ENCODE peak calls at places on chromosomes 1 and 21, in five cellular contexts. I is uterus, K is endothelial cell of umbilical vein, W is HFF-Myc, A is breast epithelium. P is an unnamed sample.

GRCh38 chr1:23370270-23370743 is 671 bp upstream of the ZNF436 start:
- DNase-seq in A (no peak), I (no peak), K (peak; percentile 36), W (no peak), P (no peak)

GRCh38 chr1:144551543-144552424 is 40.9 kb upstream of the PPIAL4F start:
- DNase-seq in K (peak; percentile 77), A (peak; percentile 87), I (peak; percentile 79), W (peak; percentile 87), P (peak; percentile 93)

GRCh38 chr1:231211005-231211857 is 29.8 kb upstream of the GNPAT start:
- DNase-seq in W (peak; percentile 29), I (peak; percentile 63), A (peak; percentile 78), K (peak; percentile 76), P (peak; percentile 60)

GRCh38 chr1:93707956-93708355 is 26.3 kb upstream of the BCAR3 start:
- DNase-seq in W (no peak), A (no peak), I (no peak), K (no peak), P (no peak)

GRCh38 chr1:165383067-165383466 is 26.6 kb upstream of the LMX1A start:
- DNase-seq in A (no peak), K (no peak), W (no peak), I (peak; percentile 83), P (peak; percentile 6)

GRCh38 chr1:212655668-212656440 is 43.8 kb downstream of the BATF3 start:
- DNase-seq in I (no peak), K (no peak), A (no peak), W (no peak), P (peak; percentile 63)

GRCh38 chr1:10693497-10694273 is 102.8 kb downstream of the CASZ1 start:
- DNase-seq in A (no peak), K (peak; percentile 41), W (no peak), I (no peak), P (peak; percentile 30)

GRCh38 chr1:2444138-2444591 is 31.8 kb upstream of the PEX10 start:
- DNase-seq in K (no peak), A (no peak), I (no peak), W (no peak), P (no peak)

GRCh38 chr1:205594846-205595245 is 37.0 kb downstream of the ELK4 start:
- DNase-seq in A (no peak), K (no peak), I (no peak), W (no peak), P (no peak)

GRCh38 chr1:205592443-205593003 is 39.3 kb downstream of the ELK4 start:
- DNase-seq in W (no peak), A (no peak), K (no peak), I (no peak), P (no peak)

GRCh38 chr1:205591522-205592351 is 40.1 kb downstream of the ELK4 start:
- DNase-seq in K (peak; percentile 83), A (peak; percentile 89), I (peak; percentile 81), W (no peak), P (peak; percentile 74)

GRCh38 chr1:205593967-205594366 is 37.8 kb downstream of the ELK4 start:
- DNase-seq in W (no peak), I (no peak), A (no peak), K (no peak), P (no peak)

DNA sequence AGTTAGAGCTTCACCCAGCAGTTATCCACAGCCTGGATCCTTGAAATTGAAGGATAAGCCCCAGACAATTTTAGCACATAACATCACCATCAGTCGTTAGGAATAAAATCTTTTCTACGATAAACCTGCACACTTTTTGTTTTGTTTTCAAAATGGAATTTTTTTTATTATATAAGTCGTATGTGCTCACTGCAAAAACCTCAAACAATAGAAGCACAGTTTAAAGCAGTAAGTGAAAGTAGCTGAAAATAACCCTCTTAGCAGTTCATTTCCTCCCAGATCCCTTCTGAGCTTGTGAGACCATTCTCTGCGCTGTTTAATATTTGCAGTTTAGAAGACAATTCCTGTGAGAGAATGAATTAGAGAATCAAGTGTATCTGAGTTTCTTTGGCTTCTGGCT is 38.3 kb downstream of the ELK4 start:
- DNase-seq in A (no peak), I (no peak), K (peak; percentile 61), W (no peak), P (no peak)
- H3K4me3 ChIP-seq in A (no peak overlapping the region), I (no peak overlapping the region), K (no peak overlapping the region), W (no peak overlapping the region), P (no peak overlapping the region)

DNA sequence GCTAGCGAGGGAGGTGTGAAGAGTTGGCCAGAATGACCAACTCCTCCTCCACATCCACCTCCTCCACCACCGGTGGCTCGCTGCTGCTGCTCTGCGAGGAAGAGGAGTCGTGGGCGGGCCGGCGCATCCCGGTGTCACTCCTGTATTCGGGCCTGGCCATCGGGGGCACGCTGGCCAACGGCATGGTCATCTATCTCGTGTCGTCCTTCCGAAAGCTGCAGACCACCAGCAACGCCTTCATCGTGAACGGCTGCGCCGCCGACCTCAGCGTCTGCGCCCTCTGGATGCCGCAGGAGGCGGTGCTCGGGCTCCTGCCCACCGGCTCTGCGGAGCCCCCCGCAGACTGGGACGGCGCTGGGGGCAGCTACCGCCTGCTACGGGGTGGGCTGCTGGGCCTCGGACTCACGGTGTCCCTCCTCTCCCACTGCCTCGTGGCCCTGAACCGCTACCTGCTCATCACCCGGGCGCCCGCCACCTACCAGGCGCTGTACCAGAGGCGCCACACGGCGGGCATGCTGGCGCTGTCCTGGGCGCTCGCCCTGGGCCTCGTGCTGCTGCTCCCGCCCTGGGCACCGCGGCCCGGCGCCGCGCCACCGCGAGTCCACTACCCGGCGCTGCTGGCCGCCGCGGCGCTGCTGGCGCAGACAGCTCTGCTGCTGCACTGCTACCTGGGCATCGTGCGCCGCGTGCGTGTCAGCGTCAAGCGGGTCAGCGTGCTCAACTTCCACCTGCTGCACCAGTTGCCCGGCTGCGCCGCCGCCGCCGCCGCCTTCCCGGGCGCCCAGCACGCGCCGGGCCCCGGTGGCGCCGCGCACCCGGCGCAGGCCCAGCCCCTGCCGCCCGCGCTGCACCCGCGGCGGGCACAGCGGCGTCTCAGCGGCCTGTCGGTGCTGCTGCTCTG is 1.2 kb downstream of the GPR88 start:
- DNase-seq in W (no peak), A (no peak), K (peak; percentile 32), I (no peak), P (no peak)
- TF ChIP-seq CTCF in W (peak; percentile 13), A (no peak), K (peak; percentile 17), I (no peak), P (peak; percentile 12)

DNA sequence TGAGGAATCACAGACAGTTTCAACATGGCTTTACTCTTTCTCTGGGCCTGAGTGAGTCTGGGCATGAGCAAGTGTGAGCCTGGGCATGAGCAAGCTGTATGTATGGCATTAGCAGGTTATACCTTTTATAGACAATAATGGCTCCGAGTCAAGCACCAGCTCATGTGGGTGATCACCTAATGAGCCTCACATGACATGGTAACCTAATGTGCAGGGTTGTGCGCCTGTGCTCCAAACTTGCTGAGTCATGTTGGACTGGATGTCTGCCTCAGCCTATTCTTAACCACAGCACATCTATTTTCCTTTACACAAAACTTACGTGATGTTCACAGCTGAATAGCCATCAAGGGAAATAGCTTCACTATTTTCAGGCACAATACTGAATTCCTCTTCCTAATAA is 236.2 kb upstream of the NRIP1 start:
- DNase-seq in I (no peak), A (no peak), K (no peak), W (no peak), P (no peak)
- H3K4me3 ChIP-seq in I (no peak overlapping the region), A (no peak overlapping the region), K (no peak overlapping the region), W (no peak overlapping the region), P (no peak overlapping the region)

GRCh38 chr1:184210822-184211221 is 159.3 kb downstream of the TSEN15 start:
- DNase-seq in W (no peak), A (no peak), K (no peak), I (no peak), P (no peak)
- TF ChIP-seq CTCF in W (no peak), A (no peak), K (no peak), I (no peak), P (no peak)

P was measured in fibroblast of villous mesenchyme.